ENCODE peak calls at places on chromosome 10, in eight cellular contexts. T is neuronal stem cell, U is SK-N-SH, N is K562, A is endothelial cell of umbilical vein, S is HCT116, R is H9, X is mesenchymal stem cell. M is an unnamed sample. For H3K4me1, the result is how much of the 10 kb centered on the place peaks cover.

GRCh38 chr10:70508912-70509366 is 30.4 kb downstream of the PALD1 start:
- DNase-seq in R (peak), A (peak), S (no peak), N (no peak), X (peak), U (peak), T (no peak), M (peak)

GRCh38 chr10:5685764-5686240 is 1.2 kb downstream of the TASOR2 start:
- DNase-seq in U (peak), S (no peak), T (no peak), R (no peak), X (peak), N (no peak), A (no peak), M (no peak)

GRCh38 chr10:129440247-129440646 is 26.8 kb upstream of the MGMT start:
- DNase-seq in X (no peak), R (no peak), N (no peak), S (no peak), T (no peak), U (no peak), A (no peak), M (no peak)

GRCh38 chr10:75071164-75071489 is 40.3 kb upstream of the SAMD8 start:
- DNase-seq in X (peak), N (no peak), T (no peak), S (no peak), A (peak), R (no peak), U (peak), M (no peak)

GRCh38 chr10:131019696-131020095 is 291.8 kb downstream of the TCERG1L start:
- DNase-seq in A (no peak), S (no peak), X (no peak), U (no peak), T (no peak), N (no peak), R (peak), M (no peak)

GRCh38 chr10:44478040-44478439 is 93.1 kb upstream of the CXCL12 start:
- DNase-seq in N (peak), X (no peak), R (no peak), T (no peak), A (no peak), S (no peak), U (no peak), M (no peak)

GRCh38 chr10:13329565-13329964 is 18.5 kb downstream of the SEPHS1 start:
- DNase-seq in N (no peak), X (no peak), A (no peak), R (no peak), T (no peak), U (no peak), S (no peak), M (peak)

GRCh38 chr10:58672855-58673254 is 160.2 kb downstream of the BICC1 start:
- DNase-seq in S (no peak), A (no peak), R (no peak), U (no peak), T (no peak), N (no peak), X (no peak), M (no peak)

GRCh38 chr10:128111686-128112085 is 14.5 kb downstream of the MKI67 start:
- DNase-seq in R (no peak), S (no peak), A (no peak), X (no peak), N (no peak), T (no peak), U (no peak), M (no peak)

GRCh38 chr10:129416136-129416530 is 50.9 kb upstream of the MGMT start:
- DNase-seq in X (no peak), T (no peak), S (no peak), A (no peak), N (no peak), R (no peak), U (no peak), M (no peak)

GRCh38 chr10:37754538-37755323 is 102.7 kb downstream of the ZNF248 start:
- DNase-seq in N (peak), X (no peak), T (no peak), S (peak), U (peak), A (no peak), R (no peak), M (peak)

GRCh38 chr10:17951868-17952371 is at the start of gene SLC39A12:
- DNase-seq in S (no peak), T (no peak), A (no peak), N (no peak), R (no peak), X (peak), U (no peak), M (no peak)

GRCh38 chr10:88892223-88892967 is 12.3 kb downstream of the STAMBPL1 start:
- DNase-seq in X (peak), N (no peak), R (peak), A (no peak), S (no peak), T (no peak), U (no peak), M (no peak)
- H3K9ac ChIP-seq in X (peak), N (no peak), R (no peak), A (no peak), S (no peak), T (no peak), U (no peak), M (no peak)

GRCh38 chr10:132456881-132457280 is 59.9 kb downstream of the PWWP2B start:
- DNase-seq in T (no peak), N (no peak), A (no peak), S (no peak), X (no peak), R (no peak), U (no peak), M (no peak)
- H3K4me1 ChIP-seq in T (under half), N (under half), A (under half), S (under half), X (under half), R (under half), U (under half), M (under half)

GRCh38 chr10:24465899-24466615 is 257.1 kb downstream of the KIAA1217 start:
- DNase-seq in N (peak), U (no peak), R (no peak), T (no peak), S (peak), A (no peak), X (peak), M (no peak)
- H3K9ac ChIP-seq in N (no peak), U (peak), R (no peak), T (no peak), S (peak), A (no peak), X (peak), M (no peak)

GRCh38 chr10:109047856-109048255 is 875.5 kb downstream of the XPNPEP1 start:
- DNase-seq in U (no peak), T (no peak), X (no peak), R (no peak), S (no peak), N (no peak), A (no peak), M (no peak)
- H3K4me1 ChIP-seq in U (under half), T (under half), X (under half), R (under half), S (under half), N (under half), A (under half), M (under half)

GRCh38 chr10:30059209-30060107 is at the start of gene JCAD:
- DNase-seq in T (peak), U (peak), X (peak), S (no peak), R (peak), A (peak), N (peak), M (no peak)
- H3K9ac ChIP-seq in T (peak), U (peak), X (peak), S (peak), R (no peak), A (peak), N (no peak), M (no peak)

GRCh38 chr10:112353046-112353445 is 20.9 kb upstream of the ACSL5 start:
- DNase-seq in A (no peak), T (no peak), R (no peak), X (no peak), N (no peak), S (no peak), U (no peak), M (no peak)
- H3K4me1 ChIP-seq in A (under half), T (under half), R (under half), X (under half), N (under half), S (under half), U (under half), M (under half)

GRCh38 chr10:33414841-33415240 is 80.4 kb upstream of the NRP1 start:
- DNase-seq in N (no peak), X (no peak), U (no peak), R (no peak), A (no peak), S (no peak), T (no peak), M (no peak)

GRCh38 chr10:33410860-33411234 is 76.4 kb upstream of the NRP1 start:
- DNase-seq in A (no peak), N (no peak), T (no peak), U (no peak), X (no peak), S (no peak), R (no peak), M (no peak)

GRCh38 chr10:33410096-33410859 is 75.8 kb upstream of the NRP1 start:
- DNase-seq in U (no peak), X (no peak), R (no peak), S (no peak), N (no peak), T (no peak), A (no peak), M (no peak)

GRCh38 chr10:33413093-33413442 is 78.6 kb upstream of the NRP1 start:
- DNase-seq in T (no peak), N (no peak), U (no peak), X (no peak), A (peak), S (no peak), R (no peak), M (no peak)

DNA sequence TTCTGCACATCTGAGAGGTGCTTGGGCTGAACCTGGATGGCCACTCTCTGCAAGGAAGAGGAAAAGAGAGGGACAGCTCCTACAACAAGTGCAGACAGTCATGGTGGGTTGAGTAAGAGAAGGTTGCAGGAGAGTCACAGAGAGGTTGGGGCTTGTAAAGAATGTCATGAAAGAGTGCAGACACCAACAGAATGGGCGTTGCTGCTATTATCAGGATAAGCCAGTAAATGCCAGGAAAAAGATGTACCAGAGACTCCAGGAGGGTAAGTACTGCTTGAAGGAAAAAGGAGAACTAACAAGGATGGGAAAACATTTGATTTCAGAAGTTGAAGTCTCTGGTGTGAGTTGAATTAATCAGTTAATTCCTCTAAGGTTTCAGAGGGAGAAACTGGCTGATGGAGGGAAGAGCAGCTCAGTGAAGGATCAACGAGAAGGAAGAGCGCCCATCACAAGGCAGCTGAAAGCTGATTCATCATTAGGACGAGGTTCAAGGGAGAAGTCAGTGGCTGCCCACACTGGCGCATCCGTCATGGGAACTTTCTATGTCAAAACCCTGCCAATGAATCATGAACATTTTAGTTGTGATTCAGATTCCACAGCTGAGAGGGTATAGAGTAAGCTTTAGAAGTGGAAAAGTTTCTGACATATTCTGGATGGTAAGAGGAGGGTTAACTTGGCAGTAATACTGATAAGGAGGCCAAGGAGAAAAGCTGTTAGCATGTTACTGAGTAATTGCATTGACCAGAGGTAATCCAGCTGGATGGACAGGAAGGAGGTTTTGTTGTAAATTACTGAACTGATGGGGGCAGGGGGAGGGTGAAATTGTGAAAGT is 78.0 kb upstream of the NRP1 start:
- DNase-seq in R (no peak), A (peak), N (no peak), T (no peak), X (peak), S (no peak), U (no peak), M (no peak)
- H3K9ac ChIP-seq in R (no peak), A (no peak), N (no peak), T (no peak), X (peak), S (no peak), U (peak), M (no peak)

GRCh38 chr10:79081353-79082034 is 12.7 kb downstream of the ZMIZ1 start:
- DNase-seq in S (no peak), A (no peak), U (no peak), X (peak), R (no peak), N (no peak), T (no peak), M (peak)

GRCh38 chr10:79079074-79079397 is 10.3 kb downstream of the ZMIZ1 start:
- DNase-seq in R (no peak), S (no peak), U (no peak), X (peak), T (no peak), A (no peak), N (no peak), M (no peak)

GRCh38 chr10:79078367-79079073 is 9.8 kb downstream of the ZMIZ1 start:
- DNase-seq in T (no peak), U (no peak), X (no peak), S (no peak), A (no peak), R (no peak), N (no peak), M (no peak)

GRCh38 chr10:79077488-79078173 is 8.9 kb downstream of the ZMIZ1 start:
- DNase-seq in S (no peak), A (no peak), U (no peak), T (no peak), R (no peak), N (no peak), X (no peak), M (no peak)

DNA sequence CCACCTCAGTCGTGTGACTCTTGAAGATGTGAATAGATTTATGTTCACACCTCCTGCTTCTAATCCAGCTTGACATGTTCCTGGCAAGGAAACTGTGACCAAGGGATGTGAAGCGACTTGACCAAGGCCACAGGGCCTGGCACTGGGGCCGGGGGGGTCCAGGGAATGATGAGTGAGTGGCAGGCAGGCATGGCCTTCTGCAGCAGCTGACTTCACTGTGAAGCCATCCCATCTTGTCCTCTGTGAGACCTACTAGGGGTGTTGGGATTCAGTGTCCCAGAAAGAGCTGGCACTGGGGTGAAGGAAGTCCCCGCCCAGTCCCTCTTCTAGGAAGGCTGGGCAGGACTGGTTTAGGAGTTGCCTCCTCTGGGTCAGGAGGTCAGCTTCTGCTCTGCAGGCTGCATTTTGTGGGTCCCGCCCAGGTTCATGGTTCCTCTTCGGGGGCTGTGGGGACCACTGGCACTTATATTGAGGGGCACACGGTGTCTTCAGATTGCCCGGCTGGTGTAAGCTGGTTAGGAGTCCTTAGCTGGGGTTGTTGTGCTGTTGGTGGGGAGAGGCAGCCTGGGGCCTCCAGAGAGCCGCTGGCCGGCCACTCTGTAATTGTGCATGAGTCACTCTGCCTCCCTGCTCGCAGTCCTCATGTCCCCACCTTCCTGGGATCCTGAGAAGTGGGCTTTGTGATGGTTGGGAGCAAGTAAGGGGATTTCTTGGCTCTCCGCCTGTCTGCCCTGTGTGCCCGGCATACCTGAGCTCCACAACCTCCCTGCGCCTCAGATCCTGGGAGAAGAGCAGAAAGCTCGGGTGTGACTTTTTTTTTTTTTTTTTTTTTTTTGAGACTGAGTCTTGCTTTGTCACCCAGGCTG is 11.0 kb downstream of the ZMIZ1 start:
- DNase-seq in S (no peak), A (peak), U (no peak), R (no peak), X (peak), T (no peak), N (peak), M (no peak)
- H3K4me1 ChIP-seq in S (half or more), A (under half), U (half or more), R (under half), X (half or more), T (under half), N (half or more), M (half or more)